ENCODE peak calls at places on chromosome 1, in ten cellular contexts. One of them, this sample, is unnamed.

GRCh38 chr1:16886860-16887605 is 8.7 kb upstream of the RNU1-2 start:
- DNase-seq in T-helper 2 cell: no peak
- DNase-seq in NCI-H1105 treated with DMSO at 0.1 percent for 48 hours: no peak
- DNase-seq in mammary epithelial cell: no peak
- DNase-seq in RCC 7860: no peak
- DNase-seq in AG20443: no peak
- DNase-seq in Daoy: no peak
- DNase-seq in CD8-positive, alpha-beta T cell: no peak
- DNase-seq in left ventricle myocardium superior: no peak
- DNase-seq in AG08395: no peak
- DNase-seq in this sample: no peak

GRCh38 chr1:9852410-9853301 is 28.9 kb upstream of the CLSTN1 start:
- DNase-seq in T-helper 2 cell: no peak
- DNase-seq in NCI-H1105 treated with DMSO at 0.1 percent for 48 hours: no peak
- DNase-seq in mammary epithelial cell: peak; percentile 80
- DNase-seq in RCC 7860: no peak
- DNase-seq in AG20443: peak; percentile 80
- DNase-seq in Daoy: peak; percentile 52
- DNase-seq in CD8-positive, alpha-beta T cell: no peak
- DNase-seq in left ventricle myocardium superior: no peak
- DNase-seq in AG08395: peak; percentile 90
- DNase-seq in this sample: peak; percentile 43

GRCh38 chr1:54874079-54874830 is 12.7 kb downstream of the DHCR24 start:
- DNase-seq in T-helper 2 cell: no peak
- DNase-seq in NCI-H1105 treated with DMSO at 0.1 percent for 48 hours: no peak
- DNase-seq in mammary epithelial cell: peak; percentile 24
- DNase-seq in RCC 7860: no peak
- DNase-seq in AG20443: no peak
- DNase-seq in Daoy: no peak
- DNase-seq in CD8-positive, alpha-beta T cell: no peak
- DNase-seq in left ventricle myocardium superior: no peak
- DNase-seq in AG08395: no peak
- DNase-seq in this sample: no peak

GRCh38 chr1:91124989-91125417 is 103.2 kb upstream of the ZNF644 start:
- DNase-seq in T-helper 2 cell: no peak
- DNase-seq in NCI-H1105 treated with DMSO at 0.1 percent for 48 hours: no peak
- DNase-seq in mammary epithelial cell: no peak
- DNase-seq in RCC 7860: no peak
- DNase-seq in AG20443: no peak
- DNase-seq in Daoy: no peak
- DNase-seq in CD8-positive, alpha-beta T cell: peak; percentile 47
- DNase-seq in left ventricle myocardium superior: no peak
- DNase-seq in AG08395: no peak
- DNase-seq in this sample: no peak

GRCh38 chr1:42430751-42431150 is 25.1 kb downstream of the ZMYND12 start:
- DNase-seq in T-helper 2 cell: no peak
- DNase-seq in NCI-H1105 treated with DMSO at 0.1 percent for 48 hours: no peak
- DNase-seq in mammary epithelial cell: no peak
- DNase-seq in RCC 7860: no peak
- DNase-seq in AG20443: no peak
- DNase-seq in Daoy: no peak
- DNase-seq in CD8-positive, alpha-beta T cell: no peak
- DNase-seq in left ventricle myocardium superior: no peak
- DNase-seq in AG08395: no peak
- DNase-seq in this sample: no peak

GRCh38 chr1:200909071-200909470 is 14.4 kb downstream of the INAVA start:
- DNase-seq in T-helper 2 cell: no peak
- DNase-seq in NCI-H1105 treated with DMSO at 0.1 percent for 48 hours: no peak
- DNase-seq in mammary epithelial cell: no peak
- DNase-seq in RCC 7860: no peak
- DNase-seq in AG20443: no peak
- DNase-seq in Daoy: no peak
- DNase-seq in CD8-positive, alpha-beta T cell: no peak
- DNase-seq in left ventricle myocardium superior: no peak
- DNase-seq in AG08395: no peak
- DNase-seq in this sample: no peak

GRCh38 chr1:88330201-88330600 is 353.9 kb upstream of the PKN2 start:
- DNase-seq in T-helper 2 cell: no peak
- DNase-seq in NCI-H1105 treated with DMSO at 0.1 percent for 48 hours: no peak
- DNase-seq in mammary epithelial cell: no peak
- DNase-seq in RCC 7860: no peak
- DNase-seq in AG20443: no peak
- DNase-seq in Daoy: no peak
- DNase-seq in CD8-positive, alpha-beta T cell: no peak
- DNase-seq in left ventricle myocardium superior: no peak
- DNase-seq in AG08395: no peak
- DNase-seq in this sample: no peak

GRCh38 chr1:160489513-160490261 is 33.4 kb downstream of the SLAMF6 start:
- DNase-seq in T-helper 2 cell: no peak
- DNase-seq in NCI-H1105 treated with DMSO at 0.1 percent for 48 hours: no peak
- DNase-seq in mammary epithelial cell: no peak
- DNase-seq in RCC 7860: peak; percentile 5
- DNase-seq in AG20443: no peak
- DNase-seq in Daoy: peak; percentile 4
- DNase-seq in CD8-positive, alpha-beta T cell: no peak
- DNase-seq in left ventricle myocardium superior: no peak
- DNase-seq in AG08395: no peak
- DNase-seq in this sample: no peak

GRCh38 chr1:53107570-53108322 is 34.7 kb downstream of the SLC1A7 start:
- DNase-seq in T-helper 2 cell: no peak
- DNase-seq in NCI-H1105 treated with DMSO at 0.1 percent for 48 hours: no peak
- DNase-seq in mammary epithelial cell: no peak
- DNase-seq in RCC 7860: no peak
- DNase-seq in AG20443: peak; percentile 76
- DNase-seq in Daoy: peak; percentile 30
- DNase-seq in CD8-positive, alpha-beta T cell: no peak
- DNase-seq in left ventricle myocardium superior: no peak
- DNase-seq in AG08395: peak; percentile 83
- DNase-seq in this sample: no peak

GRCh38 chr1:171431994-171432393 is 53.3 kb upstream of the PRRC2C start:
- DNase-seq in T-helper 2 cell: no peak
- DNase-seq in NCI-H1105 treated with DMSO at 0.1 percent for 48 hours: no peak
- DNase-seq in mammary epithelial cell: no peak
- DNase-seq in RCC 7860: no peak
- DNase-seq in AG20443: no peak
- DNase-seq in Daoy: no peak
- DNase-seq in CD8-positive, alpha-beta T cell: no peak
- DNase-seq in left ventricle myocardium superior: no peak
- DNase-seq in AG08395: no peak
- DNase-seq in this sample: no peak

GRCh38 chr1:198528376-198528775 is 12.1 kb downstream of the ATP6V1G3 start:
- DNase-seq in T-helper 2 cell: no peak
- DNase-seq in NCI-H1105 treated with DMSO at 0.1 percent for 48 hours: no peak
- DNase-seq in mammary epithelial cell: no peak
- DNase-seq in RCC 7860: no peak
- DNase-seq in AG20443: peak; percentile 11
- DNase-seq in Daoy: no peak
- DNase-seq in CD8-positive, alpha-beta T cell: no peak
- DNase-seq in left ventricle myocardium superior: no peak
- DNase-seq in AG08395: peak; percentile 11
- DNase-seq in this sample: peak; percentile 29

GRCh38 chr1:20192364-20192763 is 6.0 kb upstream of the PLA2G2C start:
- DNase-seq in T-helper 2 cell: no peak
- DNase-seq in NCI-H1105 treated with DMSO at 0.1 percent for 48 hours: no peak
- DNase-seq in mammary epithelial cell: peak; percentile 43
- DNase-seq in RCC 7860: no peak
- DNase-seq in AG20443: peak; percentile 37
- DNase-seq in Daoy: no peak
- DNase-seq in CD8-positive, alpha-beta T cell: no peak
- DNase-seq in left ventricle myocardium superior: no peak
- DNase-seq in AG08395: peak; percentile 48
- DNase-seq in this sample: peak; percentile 49

GRCh38 chr1:119547306-119547705 is 40.3 kb downstream of the HSD3B1 start:
- DNase-seq in T-helper 2 cell: no peak
- DNase-seq in NCI-H1105 treated with DMSO at 0.1 percent for 48 hours: no peak
- DNase-seq in mammary epithelial cell: no peak
- DNase-seq in RCC 7860: no peak
- DNase-seq in AG20443: no peak
- DNase-seq in Daoy: no peak
- DNase-seq in CD8-positive, alpha-beta T cell: no peak
- DNase-seq in left ventricle myocardium superior: no peak
- DNase-seq in AG08395: no peak
- DNase-seq in this sample: no peak

GRCh38 chr1:112508242-112509004 is at the start of gene WNT2B:
- DNase-seq in T-helper 2 cell: peak; percentile 22
- DNase-seq in NCI-H1105 treated with DMSO at 0.1 percent for 48 hours: peak; percentile 31
- DNase-seq in mammary epithelial cell: peak; percentile 12
- DNase-seq in RCC 7860: no peak
- DNase-seq in AG20443: peak; percentile 60
- DNase-seq in Daoy: peak; percentile 62
- DNase-seq in CD8-positive, alpha-beta T cell: peak; percentile 58
- DNase-seq in left ventricle myocardium superior: peak; percentile 43
- DNase-seq in AG08395: no peak
- DNase-seq in this sample: peak; percentile 62

GRCh38 chr1:230261918-230262650 is 164.0 kb downstream of the PGBD5 start:
- DNase-seq in T-helper 2 cell: no peak
- DNase-seq in NCI-H1105 treated with DMSO at 0.1 percent for 48 hours: no peak
- DNase-seq in mammary epithelial cell: no peak
- DNase-seq in RCC 7860: no peak
- DNase-seq in AG20443: no peak
- DNase-seq in Daoy: no peak
- DNase-seq in CD8-positive, alpha-beta T cell: no peak
- DNase-seq in left ventricle myocardium superior: no peak
- DNase-seq in AG08395: no peak
- DNase-seq in this sample: no peak

GRCh38 chr1:39852876-39853275 is 30.4 kb downstream of the TRIT1 start:
- DNase-seq in T-helper 2 cell: no peak
- DNase-seq in NCI-H1105 treated with DMSO at 0.1 percent for 48 hours: peak; percentile 44
- DNase-seq in mammary epithelial cell: no peak
- DNase-seq in RCC 7860: no peak
- DNase-seq in AG20443: no peak
- DNase-seq in Daoy: no peak
- DNase-seq in CD8-positive, alpha-beta T cell: no peak
- DNase-seq in left ventricle myocardium superior: no peak
- DNase-seq in AG08395: no peak
- DNase-seq in this sample: no peak

GRCh38 chr1:30373471-30374399 is 349.6 kb downstream of the MATN1 start:
- DNase-seq in T-helper 2 cell: no peak
- DNase-seq in NCI-H1105 treated with DMSO at 0.1 percent for 48 hours: no peak
- DNase-seq in mammary epithelial cell: no peak
- DNase-seq in RCC 7860: no peak
- DNase-seq in AG20443: no peak
- DNase-seq in Daoy: no peak
- DNase-seq in CD8-positive, alpha-beta T cell: no peak
- DNase-seq in left ventricle myocardium superior: no peak
- DNase-seq in AG08395: no peak
- DNase-seq in this sample: no peak

GRCh38 chr1:241485554-241485992 is 34.0 kb downstream of the FH start:
- DNase-seq in T-helper 2 cell: no peak
- DNase-seq in NCI-H1105 treated with DMSO at 0.1 percent for 48 hours: peak; percentile 30
- DNase-seq in mammary epithelial cell: peak; percentile 2
- DNase-seq in RCC 7860: peak; percentile 14
- DNase-seq in AG20443: peak; percentile 10
- DNase-seq in Daoy: peak; percentile 28
- DNase-seq in CD8-positive, alpha-beta T cell: no peak
- DNase-seq in left ventricle myocardium superior: no peak
- DNase-seq in AG08395: no peak
- DNase-seq in this sample: peak; percentile 7

GRCh38 chr1:225597926-225598575 is 54.9 kb downstream of the ENAH start:
- DNase-seq in T-helper 2 cell: no peak
- DNase-seq in NCI-H1105 treated with DMSO at 0.1 percent for 48 hours: no peak
- DNase-seq in mammary epithelial cell: peak; percentile 46
- DNase-seq in RCC 7860: peak; percentile 22
- DNase-seq in AG20443: peak; percentile 18
- DNase-seq in Daoy: peak; percentile 39
- DNase-seq in CD8-positive, alpha-beta T cell: no peak
- DNase-seq in left ventricle myocardium superior: no peak
- DNase-seq in AG08395: peak; percentile 20
- DNase-seq in this sample: peak; percentile 30

GRCh38 chr1:171867231-171867630 is 25.9 kb downstream of the DNM3 start:
- DNase-seq in T-helper 2 cell: no peak
- DNase-seq in NCI-H1105 treated with DMSO at 0.1 percent for 48 hours: no peak
- DNase-seq in mammary epithelial cell: no peak
- DNase-seq in RCC 7860: no peak
- DNase-seq in AG20443: no peak
- DNase-seq in Daoy: no peak
- DNase-seq in CD8-positive, alpha-beta T cell: no peak
- DNase-seq in left ventricle myocardium superior: no peak
- DNase-seq in AG08395: no peak
- DNase-seq in this sample: no peak

GRCh38 chr1:195717651-195718050 is 890.6 kb downstream of the KCNT2 start:
- DNase-seq in T-helper 2 cell: no peak
- DNase-seq in NCI-H1105 treated with DMSO at 0.1 percent for 48 hours: no peak
- DNase-seq in mammary epithelial cell: peak; percentile 13
- DNase-seq in RCC 7860: peak; percentile 29
- DNase-seq in AG20443: peak; percentile 51
- DNase-seq in Daoy: no peak
- DNase-seq in CD8-positive, alpha-beta T cell: no peak
- DNase-seq in left ventricle myocardium superior: no peak
- DNase-seq in AG08395: peak; percentile 63
- DNase-seq in this sample: peak; percentile 65

GRCh38 chr1:36086529-36087232 is 2.0 kb upstream of the ADPRS start:
- DNase-seq in T-helper 2 cell: no peak
- DNase-seq in NCI-H1105 treated with DMSO at 0.1 percent for 48 hours: no peak
- DNase-seq in mammary epithelial cell: no peak
- DNase-seq in RCC 7860: no peak
- DNase-seq in AG20443: no peak
- DNase-seq in Daoy: no peak
- DNase-seq in CD8-positive, alpha-beta T cell: no peak
- DNase-seq in left ventricle myocardium superior: no peak
- DNase-seq in AG08395: no peak
- DNase-seq in this sample: no peak

GRCh38 chr1:10829965-10830515 is 33.6 kb upstream of the CASZ1 start:
- DNase-seq in T-helper 2 cell: no peak
- DNase-seq in NCI-H1105 treated with DMSO at 0.1 percent for 48 hours: no peak
- DNase-seq in mammary epithelial cell: no peak
- DNase-seq in RCC 7860: no peak
- DNase-seq in AG20443: no peak
- DNase-seq in Daoy: no peak
- DNase-seq in CD8-positive, alpha-beta T cell: no peak
- DNase-seq in left ventricle myocardium superior: no peak
- DNase-seq in AG08395: no peak
- DNase-seq in this sample: no peak

GRCh38 chr1:67575861-67576260 is 109.1 kb upstream of the GADD45A start:
- DNase-seq in T-helper 2 cell: no peak
- DNase-seq in NCI-H1105 treated with DMSO at 0.1 percent for 48 hours: no peak
- DNase-seq in mammary epithelial cell: peak; percentile 100
- DNase-seq in RCC 7860: no peak
- DNase-seq in AG20443: peak; percentile 64
- DNase-seq in Daoy: peak; percentile 43
- DNase-seq in CD8-positive, alpha-beta T cell: no peak
- DNase-seq in left ventricle myocardium superior: no peak
- DNase-seq in AG08395: peak; percentile 80
- DNase-seq in this sample: peak; percentile 69

GRCh38 chr1:36381405-36381804 is 4.3 kb downstream of the STK40 start:
- DNase-seq in T-helper 2 cell: no peak
- DNase-seq in NCI-H1105 treated with DMSO at 0.1 percent for 48 hours: no peak
- DNase-seq in mammary epithelial cell: no peak
- DNase-seq in RCC 7860: no peak
- DNase-seq in AG20443: no peak
- DNase-seq in Daoy: no peak
- DNase-seq in CD8-positive, alpha-beta T cell: no peak
- DNase-seq in left ventricle myocardium superior: no peak
- DNase-seq in AG08395: no peak
- DNase-seq in this sample: no peak

GRCh38 chr1:164561461-164561860 is 2.5 kb downstream of the PBX1 start:
- DNase-seq in T-helper 2 cell: no peak
- DNase-seq in NCI-H1105 treated with DMSO at 0.1 percent for 48 hours: no peak
- DNase-seq in mammary epithelial cell: peak; percentile 32
- DNase-seq in RCC 7860: no peak
- DNase-seq in AG20443: no peak
- DNase-seq in Daoy: no peak
- DNase-seq in CD8-positive, alpha-beta T cell: no peak
- DNase-seq in left ventricle myocardium superior: no peak
- DNase-seq in AG08395: no peak
- DNase-seq in this sample: no peak

GRCh38 chr1:152869808-152870419 is 8.2 kb upstream of the SMCP start:
- DNase-seq in T-helper 2 cell: no peak
- DNase-seq in NCI-H1105 treated with DMSO at 0.1 percent for 48 hours: peak; percentile 61
- DNase-seq in mammary epithelial cell: peak; percentile 54
- DNase-seq in RCC 7860: peak; percentile 46
- DNase-seq in AG20443: peak; percentile 89
- DNase-seq in Daoy: peak; percentile 78
- DNase-seq in CD8-positive, alpha-beta T cell: peak; percentile 38
- DNase-seq in left ventricle myocardium superior: peak; percentile 32
- DNase-seq in AG08395: peak; percentile 84
- DNase-seq in this sample: peak; percentile 87

GRCh38 chr1:28417441-28418277 is 48.1 kb downstream of the PHACTR4 start:
- DNase-seq in T-helper 2 cell: no peak
- DNase-seq in NCI-H1105 treated with DMSO at 0.1 percent for 48 hours: no peak
- DNase-seq in mammary epithelial cell: peak; percentile 95
- DNase-seq in RCC 7860: peak; percentile 96
- DNase-seq in AG20443: peak; percentile 49
- DNase-seq in Daoy: peak; percentile 81
- DNase-seq in CD8-positive, alpha-beta T cell: no peak
- DNase-seq in left ventricle myocardium superior: no peak
- DNase-seq in AG08395: peak; percentile 37
- DNase-seq in this sample: peak; percentile 16